ENCODE peak calls at places on chromosomes 7 and 10, in five cellular contexts. F is stimulated activated CD8-positive, alpha-beta memory T cell treated with anti-CD3 and anti-CD28 coated beads, Interleukin-12 subunit alpha, Interleukin-12 subunit beta, amount 100 ng/mL, for 4 hours; K is RCC 7860; M is mucosa of gallbladder; I is activated CD8-positive, alpha-beta memory T cell treated with anti-CD3 and anti-CD28 coated beads for 24 hours. O is an unnamed sample.
A peak's percentile ranks its signal among the peaks of the same experiment; 100 is the strongest.

GRCh38 chr7:116354546-116355422 is 144.4 kb downstream of the TES start:
- DNase-seq in M (peak; percentile 69), F (no peak), I (no peak), K (peak; percentile 99), O (peak; percentile 94)

GRCh38 chr7:23285657-23286646 is 13.2 kb upstream of the MALSU1 start:
- DNase-seq in M (no peak), I (no peak), F (no peak), K (no peak), O (no peak)

GRCh38 chr10:128203028-128203427 is 76.8 kb upstream of the MKI67 start:
- DNase-seq in K (no peak), F (no peak), M (no peak), I (no peak), O (no peak)

GRCh38 chr7:3518546-3518945 is 217.5 kb downstream of the SDK1 start:
- DNase-seq in K (no peak), I (no peak), M (no peak), F (no peak), O (no peak)

GRCh38 chr7:55977831-55978230 is 13.4 kb downstream of the NIPSNAP2 start:
- DNase-seq in M (no peak), I (no peak), F (no peak), K (no peak), O (no peak)

GRCh38 chr10:3045471-3046209 is 21.7 kb upstream of the PFKP start:
- DNase-seq in I (no peak), M (peak; percentile 30), F (no peak), K (peak; percentile 90), O (peak; percentile 63)

GRCh38 chr7:108497082-108497725 is 28.7 kb downstream of the PNPLA8 start:
- DNase-seq in M (peak; percentile 24), I (peak; percentile 65), F (no peak), K (peak; percentile 53), O (peak; percentile 1)

GRCh38 chr10:95400789-95401188 is 110.0 kb upstream of the PDLIM1 start:
- DNase-seq in M (no peak), I (peak; percentile 17), F (no peak), K (no peak), O (no peak)

GRCh38 chr10:90965720-90966119 is 44.8 kb upstream of the ANKRD1 start:
- DNase-seq in F (no peak), I (no peak), K (no peak), M (no peak), O (no peak)

GRCh38 chr7:38102486-38102885 is 75.6 kb upstream of the STARD3NL start:
- DNase-seq in M (no peak), F (no peak), I (no peak), K (no peak), O (no peak)

GRCh38 chr7:20257212-20257611 is 40.0 kb upstream of the MACC1 start:
- DNase-seq in I (no peak), F (no peak), K (no peak), M (no peak), O (no peak)

GRCh38 chr10:24432478-24433416 is 223.8 kb downstream of the KIAA1217 start:
- DNase-seq in F (no peak), I (no peak), K (peak; percentile 79), M (no peak), O (no peak)

O was measured in kidney epithelial cell.